ENCODE peak calls at places on chromosome 14, in seven cellular contexts. Z is T-helper 1 cell, I is EH, U is keratinocyte, Q is mesenchymal stem cell, N is brain microvascular endothelial cell, J is fibroblast of gingiva. K is an unnamed sample.

GRCh38 chr14:96077983-96078686 is 39.0 kb downstream of the C14orf132 start:
- DNase-seq in Z (no peak), I (no peak), U (no peak), Q (no peak), N (no peak), J (no peak), K (no peak)

GRCh38 chr14:69046468-69046867 is 67.4 kb upstream of the ACTN1 start:
- DNase-seq in Z (no peak), I (peak; percentile 58), U (no peak), Q (no peak), N (no peak), J (peak; percentile 36), K (no peak)

GRCh38 chr14:103126873-103127304 is 3.6 kb downstream of the TNFAIP2 start:
- DNase-seq in Z (no peak), I (no peak), U (no peak), Q (no peak), N (no peak), J (no peak), K (no peak)

GRCh38 chr14:63492391-63492790 is 50.8 kb downstream of the PPP2R5E start:
- DNase-seq in Z (no peak), I (peak; percentile 93), U (peak; percentile 26), Q (peak; percentile 60), N (peak; percentile 66), J (peak; percentile 52), K (no peak)

GRCh38 chr14:37116933-37117844 is 55.2 kb downstream of the SLC25A21 start:
- DNase-seq in Z (no peak), I (peak; percentile 68), U (no peak), Q (peak; percentile 44), N (peak; percentile 47), J (peak; percentile 90), K (no peak)

GRCh38 chr14:73935666-73936065 is 14.2 kb downstream of the FAM161B start:
- DNase-seq in Z (no peak), I (peak; percentile 9), U (no peak), Q (peak; percentile 18), N (no peak), J (no peak), K (no peak)

GRCh38 chr14:69671365-69672050 is 60.1 kb downstream of the SUSD6 start:
- DNase-seq in Z (no peak), I (no peak), U (no peak), Q (no peak), N (no peak), J (no peak), K (no peak)

GRCh38 chr14:91357272-91357671 is 60.3 kb downstream of the CCDC88C start:
- DNase-seq in Z (no peak), I (no peak), U (no peak), Q (no peak), N (no peak), J (no peak), K (no peak)

GRCh38 chr14:92507174-92507768 is 6.3 kb upstream of the RIN3 start:
- DNase-seq in Z (no peak), I (no peak), U (peak; percentile 23), Q (no peak), N (no peak), J (no peak), K (no peak)

GRCh38 chr14:101743701-101744100 is 17.8 kb upstream of the PPP2R5C start:
- DNase-seq in Z (no peak), I (no peak), U (no peak), Q (no peak), N (no peak), J (no peak), K (no peak)

GRCh38 chr14:99838555-99839193 is 45.5 kb downstream of the EML1 start:
- DNase-seq in Z (no peak), I (peak; percentile 66), U (no peak), Q (peak; percentile 36), N (peak; percentile 12), J (peak; percentile 47), K (no peak)

GRCh38 chr14:104688505-104688754 is 988 bp upstream of the INF2 start:
- DNase-seq in Z (no peak), I (no peak), U (no peak), Q (no peak), N (no peak), J (no peak), K (no peak)

GRCh38 chr14:68908201-68908600 is 70.9 kb downstream of the ACTN1 start:
- DNase-seq in Z (no peak), I (no peak), U (no peak), Q (no peak), N (no peak), J (no peak), K (no peak)

GRCh38 chr14:105660816-105661531 is 134.6 kb downstream of the TMEM121 start:
- DNase-seq in Z (no peak), I (no peak), U (no peak), Q (no peak), N (no peak), J (no peak), K (no peak)

GRCh38 chr14:43522191-43522590 is 984.9 kb downstream of the FSCB start:
- DNase-seq in Z (no peak), I (no peak), U (no peak), Q (no peak), N (no peak), J (no peak), K (no peak)

GRCh38 chr14:50791201-50791600 is 39.8 kb downstream of the NIN start:
- DNase-seq in Z (no peak), I (no peak), U (no peak), Q (no peak), N (no peak), J (no peak), K (no peak)

GRCh38 chr14:85071447-85071846 is 458.5 kb upstream of the FLRT2 start:
- DNase-seq in Z (no peak), I (no peak), U (no peak), Q (peak; percentile 39), N (no peak), J (no peak), K (no peak)

GRCh38 chr14:105978618-105979295 is 452.4 kb downstream of the TMEM121 start:
- DNase-seq in Z (no peak), I (no peak), U (no peak), Q (no peak), N (no peak), J (no peak), K (no peak)

GRCh38 chr14:81453166-81453766 is 53.1 kb upstream of the STON2 start:
- DNase-seq in Z (peak; percentile 44), I (peak; percentile 52), U (no peak), Q (peak; percentile 48), N (peak; percentile 39), J (peak; percentile 58), K (peak; percentile 15)

GRCh38 chr14:53943751-53944083 is 12.9 kb downstream of the BMP4 start:
- DNase-seq in Z (no peak), I (no peak), U (no peak), Q (peak; percentile 42), N (no peak), J (no peak), K (no peak)

GRCh38 chr14:76836029-76836630 is 9.9 kb downstream of the LRRC74A start:
- DNase-seq in Z (no peak), I (peak; percentile 18), U (no peak), Q (no peak), N (no peak), J (peak; percentile 23), K (no peak)

GRCh38 chr14:36313206-36313605 is 7.2 kb downstream of the MBIP start:
- DNase-seq in Z (no peak), I (no peak), U (no peak), Q (no peak), N (no peak), J (no peak), K (no peak)

GRCh38 chr14:100533647-100534485 is 53.4 kb downstream of the BEGAIN start:
- DNase-seq in Z (no peak), I (no peak), U (no peak), Q (no peak), N (no peak), J (no peak), K (no peak)

GRCh38 chr14:53542692-53543091 is 389.6 kb upstream of the DDHD1 start:
- DNase-seq in Z (no peak), I (peak; percentile 56), U (no peak), Q (peak; percentile 77), N (peak; percentile 51), J (peak; percentile 58), K (no peak)

K was measured in effector CD8-positive, alpha-beta T cell.